ENCODE peak calls at places on chromosomes 7 and 10, in four cellular contexts. L is suprapubic skin, A is ovary, N is A549. Z is an unnamed sample.

GRCh38 chr10:5556576-5556975 is 31.8 kb downstream of the CALML3 start:
- DNase-seq in N (no peak), L (peak; percentile 45), A (no peak), Z (peak; percentile 63)

GRCh38 chr10:103123282-103124033 is 69.6 kb downstream of the NT5C2 start:
- DNase-seq in A (no peak), L (no peak), N (no peak), Z (no peak)

GRCh38 chr7:80002865-80003264 is 131.8 kb upstream of the GNAI1 start:
- DNase-seq in N (no peak), A (no peak), L (no peak), Z (no peak)

GRCh38 chr10:116201011-116201410 is 72.0 kb downstream of the GFRA1 start:
- DNase-seq in L (no peak), A (no peak), N (no peak), Z (no peak)

GRCh38 chr10:98433881-98434732 is 12.6 kb downstream of the HPS1 start:
- DNase-seq in N (no peak), A (no peak), L (no peak), Z (no peak)

GRCh38 chr10:5292196-5292735 is 72.5 kb upstream of the UCN3 start:
- DNase-seq in A (no peak), L (no peak), N (peak; percentile 68), Z (no peak)

GRCh38 chr7:123241809-123242208 is 42.0 kb upstream of the SLC13A1 start:
- DNase-seq in N (no peak), A (no peak), L (no peak), Z (no peak)

GRCh38 chr10:114754445-114755320 is 66.9 kb upstream of the FHIP2A start:
- DNase-seq in L (no peak), N (no peak), A (no peak), Z (no peak)

GRCh38 chr10:34789993-34790506 is 25.0 kb downstream of the PARD3 start:
- DNase-seq in A (no peak), N (peak; percentile 54), L (no peak), Z (no peak)

GRCh38 chr10:35564276-35564982 is 40.7 kb upstream of the GJD4 start:
- DNase-seq in A (no peak), L (no peak), N (no peak), Z (peak; percentile 63)

GRCh38 chr7:143514487-143514886 is 36.8 kb downstream of the TAS2R41 start:
- DNase-seq in N (no peak), L (no peak), A (no peak), Z (no peak)

GRCh38 chr7:108824840-108825540 is 255.3 kb downstream of the DNAJB9 start:
- DNase-seq in A (no peak), N (peak; percentile 16), L (no peak), Z (peak; percentile 75)

GRCh38 chr10:128880221-128880620 is 586.8 kb upstream of the MGMT start:
- DNase-seq in L (no peak), A (no peak), N (no peak), Z (no peak)

GRCh38 chr10:36573246-36573645 is 552.2 kb upstream of the ANKRD30A start:
- DNase-seq in A (no peak), N (no peak), L (no peak), Z (no peak)

GRCh38 chr7:114439581-114439980 is 25.0 kb downstream of the FOXP2 start:
- DNase-seq in L (no peak), A (no peak), N (no peak), Z (no peak)

GRCh38 chr10:29496341-29497162 is 138.2 kb downstream of the SVIL start:
- DNase-seq in N (peak; percentile 65), L (peak; percentile 76), A (peak; percentile 91), Z (peak; percentile 82)

GRCh38 chr10:96043895-96044580 is 655 bp downstream of the CCNJ start:
- DNase-seq in L (peak; percentile 80), A (peak; percentile 36), N (peak; percentile 40), Z (peak; percentile 83)

GRCh38 chr7:103691291-103691690 is 245.3 kb upstream of the SLC26A5 start:
- DNase-seq in L (no peak), N (no peak), A (no peak), Z (no peak)

GRCh38 chr10:12181065-12181775 is 14.5 kb downstream of the NUDT5 start:
- DNase-seq in A (no peak), L (no peak), N (no peak), Z (peak; percentile 51)

GRCh38 chr10:87700031-87700796 is 40.5 kb downstream of the PAPSS2 start:
- DNase-seq in L (no peak), A (no peak), N (no peak), Z (no peak)

GRCh38 chr7:74283858-74284447 is 5.3 kb upstream of the CLIP2 start:
- DNase-seq in A (no peak), L (no peak), N (no peak), Z (no peak)

GRCh38 chr10:35595106-35595505 is 10.0 kb upstream of the GJD4 start:
- DNase-seq in A (no peak), N (no peak), L (no peak), Z (no peak)

GRCh38 chr10:80472234-80473095 is 18.4 kb downstream of the TSPAN14 start:
- DNase-seq in N (peak; percentile 52), A (no peak), L (no peak), Z (no peak)

GRCh38 chr10:49488056-49488455 is 50.9 kb downstream of the ERCC6 start:
- DNase-seq in N (no peak), L (no peak), A (no peak), Z (no peak)

GRCh38 chr10:110709964-110710587 is 65.9 kb downstream of the RBM20 start:
- DNase-seq in A (no peak), L (no peak), N (no peak), Z (no peak)

GRCh38 chr7:140564643-140565042 is 76.0 kb downstream of the DENND2A start:
- DNase-seq in L (no peak), A (no peak), N (no peak), Z (no peak)

GRCh38 chr7:38628630-38629385 is 2.4 kb downstream of the AMPH start:
- DNase-seq in L (no peak), A (no peak), N (no peak), Z (no peak)

DNA sequence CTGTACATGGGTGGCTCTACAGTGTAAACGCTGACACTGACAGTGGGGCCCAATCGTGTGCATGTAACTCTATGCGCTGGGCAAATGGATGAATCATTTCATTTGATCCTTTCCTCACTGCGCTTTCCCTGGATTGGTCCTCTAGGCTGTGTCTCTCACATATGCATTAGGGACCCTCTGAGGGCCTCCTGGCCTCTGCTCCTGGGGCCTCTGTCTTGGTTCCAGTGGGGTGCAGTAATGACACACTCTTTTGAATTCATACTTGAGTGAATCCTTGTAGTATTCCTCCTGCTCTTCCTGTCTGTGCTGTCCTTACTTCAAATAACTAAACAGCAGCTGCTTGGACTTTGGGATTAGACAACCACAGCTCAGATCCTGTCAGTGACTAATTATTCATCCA is 176.5 kb upstream of the ADO start:
- DNase-seq in N (peak; percentile 20), L (no peak), A (no peak), Z (no peak)
- H3K27ac ChIP-seq in N (no peak overlapping the region), L (no peak overlapping the region), A (no peak overlapping the region), Z (no peak overlapping the region)

DNA sequence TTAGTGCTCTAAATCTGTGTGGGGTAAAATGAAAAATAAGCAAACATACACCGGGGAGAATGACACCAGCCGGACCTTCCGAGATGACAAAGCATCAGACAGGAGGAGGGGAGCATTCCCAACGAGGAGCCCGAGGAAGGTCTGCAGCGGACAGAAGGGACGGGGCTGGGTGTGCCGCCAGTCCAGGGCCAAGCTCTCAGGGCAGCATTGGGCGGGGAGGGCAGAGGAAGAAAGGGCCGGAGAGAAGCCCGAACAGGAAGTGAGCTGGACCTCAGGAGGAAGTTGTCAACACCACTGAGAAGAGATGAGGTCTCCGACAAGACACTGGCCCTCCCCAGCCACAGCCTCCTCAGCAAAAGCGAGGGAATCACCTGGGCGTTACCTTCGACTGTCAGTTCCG is 182.6 kb upstream of the RNF32 start:
- DNase-seq in N (no peak), A (no peak), L (no peak), Z (no peak)
- H3K4me1 ChIP-seq in N (no peaks in the 10 kb centered on the region), A (no peaks in the 10 kb centered on the region), L (no peaks in the 10 kb centered on the region), Z (no peaks in the 10 kb centered on the region)

GRCh38 chr10:42594246-42594650 is 44.1 kb downstream of the ZNF33B start:
- DNase-seq in L (no peak), N (no peak), A (no peak), Z (no peak)
- H3K9me3 ChIP-seq in L (peaks cover 32% of the 10 kb centered on the region), N (peaks cover 92% of the 10 kb centered on the region), A (no peaks in the 10 kb centered on the region), Z (peaks cover 3% of the 10 kb centered on the region)

DNA sequence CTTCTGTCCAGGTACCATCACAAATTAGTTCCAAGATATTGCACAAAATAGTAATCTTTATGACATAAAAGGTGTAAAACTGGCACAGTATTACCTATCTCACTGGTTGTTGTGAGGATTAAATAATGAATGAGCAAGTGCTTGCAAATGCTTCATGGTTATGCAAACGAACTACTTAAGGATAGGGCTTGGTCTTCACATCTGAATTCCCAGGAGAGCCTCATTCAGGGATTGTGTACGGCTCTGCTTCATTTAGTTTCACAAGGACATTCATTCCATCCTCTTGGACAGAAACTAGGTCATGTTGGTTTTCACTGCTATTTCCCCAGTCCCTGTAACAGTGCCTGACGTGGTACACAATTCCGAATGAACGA is 12.1 kb downstream of the ABCA13 start:
- DNase-seq in L (no peak), N (no peak), A (no peak), Z (no peak)
- H3K27ac ChIP-seq in L (no peak overlapping the region), N (no peak overlapping the region), A (no peak overlapping the region), Z (no peak overlapping the region)

GRCh38 chr7:145489609-145490008 is 627.0 kb upstream of the CNTNAP2 start:
- DNase-seq in L (no peak), N (no peak), A (no peak), Z (no peak)
- H3K4me1 ChIP-seq in L (no peaks in the 10 kb centered on the region), N (no peaks in the 10 kb centered on the region), A (no peaks in the 10 kb centered on the region), Z (no peaks in the 10 kb centered on the region)

DNA sequence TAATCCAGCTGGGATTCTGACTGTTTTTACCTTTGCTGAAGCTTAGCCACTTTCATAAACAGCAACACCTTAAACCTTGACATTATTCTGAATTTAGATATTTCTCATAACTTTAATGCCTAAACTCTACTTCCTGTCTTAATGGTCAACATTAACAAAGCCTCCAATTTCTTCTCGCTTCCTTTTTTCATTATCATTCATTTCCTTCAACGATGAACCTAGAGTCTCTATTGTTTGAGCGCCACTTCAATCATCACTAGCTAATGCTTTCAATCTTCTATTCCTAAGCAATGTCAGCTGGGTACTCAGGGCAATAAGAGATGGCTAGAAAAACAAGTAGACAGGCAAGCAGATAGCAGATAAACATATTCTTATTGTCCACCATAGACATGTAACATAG is 96.6 kb upstream of the TMEM196 start:
- DNase-seq in N (no peak), L (no peak), A (no peak), Z (no peak)
- H3K9me3 ChIP-seq in N (no peaks in the 10 kb centered on the region), L (no peaks in the 10 kb centered on the region), A (no peaks in the 10 kb centered on the region), Z (no peaks in the 10 kb centered on the region)

DNA sequence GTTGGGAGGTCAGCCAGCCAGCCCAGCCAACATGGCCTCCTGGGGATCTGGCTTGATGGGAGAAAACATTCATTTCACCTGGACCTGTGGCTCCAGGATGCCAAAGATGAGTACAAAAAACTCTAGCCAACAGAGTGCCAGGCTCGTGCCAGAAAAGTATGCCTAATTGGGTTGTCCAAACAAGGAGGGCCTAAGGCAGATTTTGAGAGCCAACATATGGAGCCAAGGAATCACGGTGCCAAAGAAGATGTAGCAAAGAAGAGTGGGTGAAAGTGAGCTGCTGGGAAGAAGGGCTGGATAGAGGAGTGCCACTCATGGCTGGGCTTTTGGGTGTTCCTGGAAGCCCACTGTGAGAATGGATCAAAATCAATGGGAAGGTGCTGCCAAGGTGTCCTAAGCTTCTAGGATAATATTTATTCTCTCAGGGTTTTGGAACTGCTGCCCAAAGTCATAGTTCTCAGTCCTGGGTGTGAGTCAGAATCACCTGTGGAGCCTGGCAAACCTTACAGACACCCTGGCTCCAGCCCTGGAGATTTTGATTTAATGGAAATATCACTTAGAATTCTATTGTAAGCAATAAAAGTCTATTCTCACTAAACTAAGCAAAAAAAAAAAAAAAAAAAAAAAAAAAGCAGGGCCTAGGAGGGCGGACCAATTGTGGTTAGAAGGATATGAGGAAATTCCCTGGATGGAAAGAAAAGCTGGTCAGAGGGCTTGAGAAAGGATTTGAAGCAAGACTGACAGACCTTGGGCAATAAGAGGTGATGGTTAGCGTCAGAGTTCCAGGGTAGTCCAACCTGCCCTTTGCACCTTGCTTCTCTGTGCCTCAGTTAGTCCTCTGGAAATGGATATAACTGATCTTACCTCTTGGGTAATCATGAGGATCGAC is 182.2 kb upstream of the PRR15 start:
- DNase-seq in A (no peak), N (no peak), L (no peak), Z (no peak)
- H3K27ac ChIP-seq in A (no peak overlapping the region), N (no peak overlapping the region), L (no peak overlapping the region), Z (no peak overlapping the region)

Z was measured in aorta.